ENCODE peak calls at places on chromosomes 11 and 22, in nine cellular contexts. I is osteocyte; M is AG10803; Q is HL-60; K is bronchial epithelial cell; C is lower leg skin; J is CD4-positive, alpha-beta T cell; D is NB4; A is ascending aorta. U is an unnamed sample.

GRCh38 chr11:62708423-62709261 is 1.2 kb downstream of the GNG3 start:
- DNase-seq in C (peak), J (peak), I (no peak), M (no peak), Q (no peak), A (no peak), K (peak), D (no peak), U (peak)

GRCh38 chr11:2885676-2886081 is at the start of gene CDKN1C:
- DNase-seq in J (peak), C (peak), Q (peak), I (peak), K (no peak), M (peak), D (peak), A (peak), U (peak)

GRCh38 chr11:17528181-17528691 is 16.0 kb downstream of the USH1C start:
- DNase-seq in A (no peak), I (no peak), Q (peak), M (peak), C (no peak), K (peak), J (peak), D (peak), U (peak)

GRCh38 chr11:47178737-47179654 is 2.3 kb upstream of the ARFGAP2 start:
- DNase-seq in M (no peak), C (no peak), I (no peak), A (no peak), K (no peak), J (no peak), D (no peak), Q (no peak), U (no peak)

GRCh38 chr11:2270322-2271076 is at the start of gene ASCL2:
- DNase-seq in D (peak), A (no peak), J (no peak), C (peak), K (no peak), I (peak), M (no peak), Q (no peak), U (no peak)

GRCh38 chr11:108223449-108224149 is 732 bp downstream of the ATM start:
- DNase-seq in K (no peak), A (no peak), Q (peak), I (no peak), C (no peak), M (peak), D (peak), J (no peak), U (no peak)

GRCh38 chr11:116984186-116984585 is 114.0 kb downstream of the SIK3 start:
- DNase-seq in M (no peak), D (peak), Q (no peak), A (no peak), C (no peak), J (no peak), I (no peak), K (no peak), U (no peak)

GRCh38 chr11:41522391-41522790 is 62.9 kb upstream of the LRRC4C start:
- DNase-seq in K (peak), Q (no peak), I (no peak), A (no peak), D (no peak), C (no peak), M (peak), J (no peak), U (no peak)

GRCh38 chr11:91624021-91624420 is 600.6 kb upstream of the FAT3 start:
- DNase-seq in K (no peak), M (no peak), D (no peak), J (no peak), C (no peak), A (no peak), Q (no peak), I (no peak), U (no peak)

GRCh38 chr11:93823210-93823609 is 27.2 kb downstream of the VSTM5 start:
- DNase-seq in D (no peak), J (no peak), I (no peak), C (no peak), Q (no peak), K (no peak), M (no peak), A (no peak), U (no peak)

GRCh38 chr11:46122955-46123354 is 1.7 kb upstream of the PHF21A start:
- DNase-seq in D (peak), I (no peak), M (peak), Q (no peak), J (no peak), A (no peak), K (peak), C (no peak), U (no peak)

GRCh38 chr11:121536116-121536515 is 83.3 kb upstream of the SORL1-AS1 start:
- DNase-seq in J (no peak), K (no peak), Q (no peak), I (peak), A (no peak), C (no peak), D (no peak), M (no peak), U (no peak)
- TF ChIP-seq CTCF in J (no peak), K (no peak), Q (no peak), I (no peak), A (no peak), C (no peak), D (no peak), M (no peak), U (no peak)

GRCh38 chr22:40411506-40411861 is 41.1 kb downstream of the SGSM3 start:
- DNase-seq in A (no peak), I (no peak), J (no peak), Q (no peak), D (no peak), K (no peak), C (no peak), M (no peak), U (no peak)
- TF ChIP-seq CTCF in A (no peak), I (no peak), J (no peak), Q (no peak), D (no peak), K (no peak), C (no peak), M (no peak), U (no peak)

GRCh38 chr11:72752088-72752914 is at the start of gene ARAP1:
- DNase-seq in Q (peak), M (peak), K (peak), A (no peak), I (no peak), D (peak), C (peak), J (peak), U (peak)
- TF ChIP-seq CTCF in Q (no peak), M (peak), K (no peak), A (no peak), I (no peak), D (no peak), C (no peak), J (no peak), U (no peak)

GRCh38 chr22:49312601-49313000 is 515.1 kb downstream of the BRD1 start:
- DNase-seq in C (no peak), D (no peak), M (no peak), K (no peak), A (no peak), J (no peak), Q (no peak), I (no peak), U (no peak)
- TF ChIP-seq CTCF in C (no peak), D (no peak), M (no peak), K (no peak), A (no peak), J (no peak), Q (no peak), I (no peak), U (no peak)

DNA sequence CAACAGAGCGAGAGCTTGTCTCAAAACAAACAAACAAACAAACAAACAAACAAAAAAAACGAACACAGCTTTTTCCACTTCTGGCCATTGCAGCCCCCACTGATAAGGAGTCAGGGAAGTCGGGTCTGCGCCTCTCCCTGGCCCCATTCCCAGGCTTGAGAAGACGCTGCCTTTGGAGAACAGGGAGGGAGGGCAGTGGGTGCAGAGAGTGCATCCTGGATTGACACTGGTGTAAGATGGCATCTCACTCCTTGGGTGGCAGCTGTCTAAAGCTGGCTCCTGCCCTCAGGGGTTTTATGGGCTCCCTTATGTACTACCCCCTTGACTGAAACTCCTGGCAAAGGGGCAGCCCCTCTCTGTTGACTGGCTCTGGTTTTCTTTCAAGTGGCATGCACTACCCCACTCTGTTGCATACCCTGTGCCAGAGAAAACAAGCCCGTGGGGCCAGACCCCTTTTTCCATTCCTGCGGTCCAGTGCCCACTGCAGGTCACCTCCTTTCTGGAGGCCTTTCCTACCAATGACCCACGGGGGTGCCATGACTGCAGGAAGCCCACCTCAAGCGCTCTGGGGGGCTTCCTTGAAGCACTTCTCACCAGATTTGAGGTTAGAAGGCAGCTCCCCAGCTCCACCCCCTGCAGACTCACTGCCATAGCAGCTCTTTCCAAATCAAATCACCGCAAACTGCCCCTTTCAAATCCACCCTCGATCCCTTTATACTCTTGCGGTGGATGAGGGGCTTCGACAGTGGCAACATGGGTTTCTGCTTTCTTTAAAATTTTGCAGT is 12.7 kb downstream of the DRAP1 start:
- DNase-seq in Q (no peak), A (no peak), M (no peak), J (no peak), I (no peak), K (no peak), C (no peak), D (no peak), U (no peak)
- TF ChIP-seq CTCF in Q (no peak), A (no peak), M (no peak), J (no peak), I (peak), K (no peak), C (no peak), D (no peak), U (no peak)

DNA sequence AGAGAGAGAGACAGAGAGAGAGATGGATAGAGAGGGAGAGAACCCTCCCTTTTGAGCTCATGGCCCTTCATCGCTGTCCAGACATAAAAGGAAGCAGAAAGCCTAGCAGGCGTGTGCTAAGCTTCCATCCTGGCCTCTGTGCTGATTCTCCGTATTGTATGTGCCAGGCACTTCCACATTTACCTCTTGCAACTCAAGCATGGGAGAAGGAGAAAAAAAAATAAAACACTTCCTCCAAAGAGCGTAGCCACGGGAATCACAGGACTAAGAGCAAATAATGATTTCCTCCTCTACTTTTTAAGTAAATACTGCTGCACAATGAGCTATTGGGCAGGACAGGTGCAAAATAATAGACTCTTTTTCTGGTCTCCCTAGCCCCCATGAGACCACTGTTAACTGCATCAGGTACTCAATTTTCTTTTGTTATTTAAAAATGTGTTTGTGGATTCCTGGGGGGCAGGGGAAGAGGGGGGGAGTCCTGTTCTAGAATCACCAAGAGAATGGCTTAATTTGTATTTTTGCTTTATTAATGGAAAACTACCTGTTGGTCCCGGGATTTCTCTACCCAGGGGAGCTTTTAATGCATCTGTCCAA is 154.3 kb downstream of the NXPE2 start:
- DNase-seq in M (no peak), J (no peak), K (no peak), C (no peak), I (no peak), Q (no peak), A (no peak), D (no peak), U (no peak)
- TF ChIP-seq CTCF in M (no peak), J (no peak), K (no peak), C (no peak), I (no peak), Q (no peak), A (no peak), D (no peak), U (no peak)

DNA sequence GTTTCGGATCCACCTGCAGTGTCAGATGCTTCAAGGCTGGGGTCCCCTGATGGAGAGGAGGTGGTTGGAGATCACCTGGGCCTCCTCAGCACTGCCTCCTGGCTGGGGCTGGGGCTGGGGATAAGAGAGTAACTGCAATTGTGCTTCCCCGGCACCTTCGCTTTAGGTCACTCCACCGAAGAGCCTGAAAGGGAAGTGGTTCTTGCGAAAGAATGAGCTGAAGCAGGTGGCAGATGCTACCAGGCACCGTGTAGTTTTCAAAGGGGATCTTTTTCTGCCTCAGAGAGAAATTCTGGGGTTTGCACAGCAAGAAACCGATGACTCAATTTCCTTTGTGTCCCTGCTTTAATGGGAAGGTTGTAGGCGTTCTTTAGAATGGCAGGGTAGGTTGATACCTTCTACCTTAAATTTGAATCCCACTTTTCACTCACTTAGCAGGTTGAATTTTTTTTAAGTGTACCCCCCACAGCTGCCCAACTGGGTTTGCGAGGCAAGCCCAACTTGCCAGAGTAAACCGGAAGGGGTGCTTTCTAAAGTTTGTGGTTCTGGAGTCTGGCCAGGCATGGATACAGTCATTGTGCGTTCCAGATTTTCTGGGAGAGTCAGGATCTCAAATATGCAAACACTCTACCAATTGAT is 5.3 kb downstream of the CD44 start:
- DNase-seq in A (no peak), J (peak), I (no peak), Q (peak), K (peak), D (peak), C (no peak), M (peak), U (no peak)
- TF ChIP-seq CTCF in A (no peak), J (no peak), I (no peak), Q (no peak), K (peak), D (no peak), C (no peak), M (peak), U (no peak)

GRCh38 chr22:50577697-50577986 is 585 bp downstream of the CPT1B start:
- DNase-seq in M (no peak), Q (no peak), I (no peak), D (no peak), C (no peak), A (no peak), J (no peak), K (no peak), U (no peak)

GRCh38 chr22:50574383-50574755 is 3.9 kb downstream of the CPT1B start:
- DNase-seq in C (no peak), Q (no peak), J (no peak), M (no peak), A (no peak), D (no peak), K (no peak), I (no peak), U (no peak)

GRCh38 chr22:50576806-50577696 is 1.2 kb downstream of the CPT1B start:
- DNase-seq in A (no peak), C (no peak), J (no peak), Q (no peak), D (no peak), K (no peak), I (no peak), M (no peak), U (no peak)

GRCh38 chr22:50575426-50575941 is 2.7 kb downstream of the CPT1B start:
- DNase-seq in M (no peak), K (no peak), I (no peak), A (no peak), Q (no peak), C (no peak), J (no peak), D (no peak), U (no peak)

DNA sequence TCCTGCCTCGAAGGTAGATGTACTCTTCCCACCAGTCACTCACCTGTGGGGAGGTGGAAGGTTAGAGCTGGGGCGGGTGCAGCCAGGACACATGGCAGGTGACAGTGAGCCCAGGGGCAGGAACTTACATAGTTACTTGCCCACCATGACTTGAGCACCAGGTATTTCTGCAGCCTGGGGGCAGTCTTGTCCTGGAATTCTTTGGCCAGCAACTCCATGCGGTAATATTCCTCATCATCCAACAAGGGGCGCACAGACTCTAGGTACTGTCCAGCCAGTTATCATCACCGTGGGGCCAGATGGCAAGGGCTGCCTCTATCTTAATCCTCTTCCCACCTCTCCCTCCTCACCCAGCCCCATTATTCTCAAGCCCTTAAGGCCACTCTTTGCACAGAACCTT is 2.2 kb downstream of the CPT1B start:
- DNase-seq in Q (peak), A (no peak), I (no peak), C (no peak), D (peak), K (peak), M (peak), J (no peak), U (no peak)
- TF ChIP-seq CTCF in Q (no peak), A (no peak), I (peak), C (no peak), D (no peak), K (peak), M (peak), J (no peak), U (no peak)

U was measured in mesothelial cell of epicardium.